ENCODE peak calls at places on chromosome X, in six cellular contexts. S, X, M, L, C and V are unnamed samples. For H3K4me1, the result is how much of the 10 kb centered on the place peaks cover.

GRCh38 chrX:132041016-132041415 is 17.9 kb downstream of the STK26 start:
- DNase-seq in S (no peak), M (no peak), C (no peak), L (no peak), X (no peak), V (no peak)

GRCh38 chrX:111914398-111915092 is 38.6 kb downstream of the TRPC5OS start:
- DNase-seq in M (no peak), L (no peak), X (no peak), S (peak), C (no peak), V (no peak)

GRCh38 chrX:68079961-68080360 is 353.3 kb downstream of the OPHN1 start:
- DNase-seq in L (no peak), C (no peak), X (no peak), M (no peak), S (no peak), V (no peak)

GRCh38 chrX:19625612-19626011 is 110.3 kb upstream of the MAP3K15 start:
- DNase-seq in X (no peak), M (no peak), C (no peak), S (no peak), L (no peak), V (no peak)

GRCh38 chrX:103329991-103330390 is at the start of gene TCEAL7:
- DNase-seq in S (no peak), M (peak), L (no peak), C (no peak), X (peak), V (no peak)

GRCh38 chrX:110258552-110258951 is 59.3 kb downstream of the AMMECR1 start:
- DNase-seq in M (no peak), L (no peak), X (no peak), C (no peak), S (no peak), V (no peak)

GRCh38 chrX:110317079-110317819 is 636 bp downstream of the AMMECR1 start:
- DNase-seq in M (peak), C (peak), L (peak), X (peak), S (peak), V (peak)

GRCh38 chrX:71870337-71871098 is 40.1 kb upstream of the NHSL2 start:
- DNase-seq in X (peak), M (no peak), L (no peak), C (no peak), S (peak), V (no peak)

GRCh38 chrX:48616575-48616974 is 19.3 kb downstream of the WDR13 start:
- DNase-seq in M (no peak), S (no peak), L (no peak), X (no peak), C (no peak), V (no peak)

GRCh38 chrX:100449696-100450606 is 39.9 kb upstream of the PCDH19 start:
- DNase-seq in L (peak), X (no peak), S (no peak), M (no peak), C (peak), V (no peak)

GRCh38 chrX:19064175-19064574 is 58.1 kb downstream of the ADGRG2 start:
- DNase-seq in X (no peak), S (peak), M (no peak), L (no peak), C (no peak), V (no peak)

GRCh38 chrX:11244641-11245040 is 48.6 kb upstream of the AMELX start:
- DNase-seq in X (no peak), M (no peak), L (no peak), C (no peak), S (no peak), V (no peak)

GRCh38 chrX:125444659-125445058 is 125.0 kb downstream of the TEX13C start:
- DNase-seq in L (no peak), S (no peak), M (no peak), C (no peak), X (no peak), V (no peak)

GRCh38 chrX:42886519-42886918 is 108.6 kb upstream of the PPP1R2C start:
- DNase-seq in S (no peak), X (no peak), M (no peak), C (no peak), L (no peak), V (no peak)

GRCh38 chrX:20456971-20457370 is 190.3 kb upstream of the RPS6KA3 start:
- DNase-seq in S (no peak), M (no peak), X (no peak), C (no peak), L (no peak), V (no peak)

GRCh38 chrX:1451251-1451675 is 1.4 kb downstream of the ASMTL start:
- DNase-seq in M (peak), C (no peak), X (no peak), L (no peak), S (no peak), V (no peak)

GRCh38 chrX:152813211-152813610 is 17.3 kb downstream of the CETN2 start:
- DNase-seq in S (no peak), L (no peak), X (no peak), C (no peak), M (no peak), V (no peak)

GRCh38 chrX:137550561-137551305 is 15.2 kb upstream of the ZIC3 start:
- DNase-seq in L (no peak), X (no peak), M (no peak), C (no peak), S (peak), V (no peak)

GRCh38 chrX:23784487-23785301 is 1.7 kb downstream of the SAT1 start:
- DNase-seq in C (no peak), S (no peak), X (no peak), M (no peak), L (no peak), V (no peak)

GRCh38 chrX:13078739-13079444 is 34.5 kb upstream of the FAM9C start:
- DNase-seq in S (no peak), C (no peak), L (peak), M (peak), X (peak), V (no peak)

GRCh38 chrX:11435568-11435967 is 142.4 kb downstream of the AMELX start:
- DNase-seq in C (no peak), S (no peak), X (no peak), L (no peak), M (no peak), V (no peak)

GRCh38 chrX:118847676-118848075 is 24.1 kb downstream of the ZCCHC12 start:
- DNase-seq in M (no peak), C (no peak), X (no peak), S (peak), L (no peak), V (no peak)

GRCh38 chrX:118698516-118699247 is 28.7 kb upstream of the IL13RA1 start:
- DNase-seq in S (no peak), L (no peak), C (no peak), X (no peak), M (no peak), V (no peak)

GRCh38 chrX:100654256-100654655 is 10.3 kb downstream of the SRPX2 start:
- DNase-seq in S (peak), C (no peak), X (peak), L (no peak), M (no peak), V (no peak)

GRCh38 chrX:275967-276587 is 5.1 kb upstream of the PLCXD1 start:
- DNase-seq in X (peak), S (peak), C (peak), M (peak), L (peak), V (peak)

GRCh38 chrX:72048515-72049455 is 82.9 kb downstream of the RTL5 start:
- DNase-seq in M (peak), L (no peak), S (peak), C (no peak), X (no peak), V (no peak)

GRCh38 chrX:103831803-103832544 is at the start of gene RAB9B:
- DNase-seq in C (peak), L (peak), X (peak), M (peak), S (peak), V (peak)

GRCh38 chrX:46628406-46629371 is 55.1 kb downstream of the CHST7 start:
- DNase-seq in S (no peak), X (peak), M (peak), L (peak), C (no peak), V (peak)

GRCh38 chrX:27598312-27598711 is 8.2 kb downstream of the DCAF8L2 start:
- DNase-seq in X (peak), S (no peak), M (no peak), C (no peak), L (no peak), V (no peak)

GRCh38 chrX:102339312-102340298 is 92.6 kb downstream of the NXF2 start:
- DNase-seq in C (peak), S (peak), L (no peak), M (no peak), X (no peak), V (no peak)

GRCh38 chrX:139903229-139903628 is 29.6 kb downstream of the ATP11C start:
- DNase-seq in S (no peak), M (no peak), L (no peak), C (no peak), X (no peak), V (no peak)

GRCh38 chrX:149513713-149514427 is 8.8 kb upstream of the IDS start:
- DNase-seq in S (no peak), C (no peak), L (no peak), M (no peak), X (no peak), V (no peak)

GRCh38 chrX:2705036-2705435 is 13.9 kb downstream of the CD99 start:
- DNase-seq in C (no peak), X (peak), M (no peak), L (no peak), S (no peak), V (no peak)
- H3K4me1 ChIP-seq in C (half or more), X (half or more), M (under half), L (half or more), S (half or more), V (half or more)

DNA sequence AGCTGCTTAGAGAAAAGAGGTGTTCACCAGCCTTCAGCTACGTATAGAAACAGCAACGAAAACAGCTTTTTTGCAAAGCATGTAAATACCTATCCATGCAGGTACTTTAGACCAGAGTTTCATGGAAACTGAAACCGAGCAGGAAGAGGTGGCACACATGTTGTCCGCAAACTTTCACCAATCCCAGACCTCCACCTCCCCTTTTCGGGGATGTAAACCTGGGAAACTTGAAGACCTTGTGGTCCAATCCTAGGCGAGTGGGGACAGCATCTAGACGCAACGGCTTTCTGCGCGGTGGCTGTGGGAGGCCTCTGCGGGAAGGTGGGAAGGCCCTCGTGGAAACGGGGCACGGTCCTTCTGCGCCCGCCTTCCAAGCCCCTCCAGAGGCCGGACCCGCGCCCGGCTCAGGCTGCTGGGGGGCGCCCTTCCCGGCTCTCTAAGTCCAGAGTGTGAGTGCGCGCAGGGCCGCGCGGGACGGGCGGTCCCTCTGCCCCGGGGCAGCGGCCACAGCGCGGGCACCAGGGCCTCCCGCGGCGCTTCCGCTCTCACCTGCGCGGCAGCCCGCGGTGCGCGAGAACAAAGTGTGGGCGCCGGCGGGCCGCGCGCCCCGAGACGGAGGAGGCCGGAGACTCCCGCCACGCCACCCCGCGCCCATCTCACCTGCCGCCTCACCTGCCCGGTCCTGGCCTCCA is 831 bp upstream of the SHROOM2 start:
- DNase-seq in X (no peak), M (no peak), L (no peak), C (no peak), S (no peak), V (no peak)
- H3K4me3 ChIP-seq in X (peak), M (peak), L (peak), C (no peak), S (peak), V (peak)

DNA sequence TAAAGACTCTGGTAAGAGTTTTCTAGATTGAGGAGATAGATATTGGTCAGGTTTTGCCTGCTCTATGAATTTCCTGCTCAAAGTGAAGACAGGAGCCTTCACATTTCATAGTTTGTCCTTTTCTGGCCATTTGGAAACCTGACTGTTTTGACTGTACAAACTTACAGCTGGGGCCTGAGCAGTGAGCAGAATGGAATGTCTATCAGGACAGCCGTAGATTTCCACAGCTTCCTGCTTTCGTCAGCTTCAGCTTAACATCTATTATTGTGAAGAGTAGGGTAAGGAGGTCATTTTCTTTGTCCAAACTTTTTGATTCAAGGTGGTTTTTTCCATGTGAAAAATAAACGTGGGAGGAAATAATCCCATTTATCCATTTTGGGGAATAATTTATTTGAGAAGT is 124.3 kb upstream of the DIPK2B start:
- DNase-seq in L (no peak), X (no peak), S (no peak), M (no peak), C (no peak), V (no peak)
- TF ChIP-seq CTCF in L (no peak), X (no peak), S (no peak), M (no peak), C (no peak), V (no peak)

DNA sequence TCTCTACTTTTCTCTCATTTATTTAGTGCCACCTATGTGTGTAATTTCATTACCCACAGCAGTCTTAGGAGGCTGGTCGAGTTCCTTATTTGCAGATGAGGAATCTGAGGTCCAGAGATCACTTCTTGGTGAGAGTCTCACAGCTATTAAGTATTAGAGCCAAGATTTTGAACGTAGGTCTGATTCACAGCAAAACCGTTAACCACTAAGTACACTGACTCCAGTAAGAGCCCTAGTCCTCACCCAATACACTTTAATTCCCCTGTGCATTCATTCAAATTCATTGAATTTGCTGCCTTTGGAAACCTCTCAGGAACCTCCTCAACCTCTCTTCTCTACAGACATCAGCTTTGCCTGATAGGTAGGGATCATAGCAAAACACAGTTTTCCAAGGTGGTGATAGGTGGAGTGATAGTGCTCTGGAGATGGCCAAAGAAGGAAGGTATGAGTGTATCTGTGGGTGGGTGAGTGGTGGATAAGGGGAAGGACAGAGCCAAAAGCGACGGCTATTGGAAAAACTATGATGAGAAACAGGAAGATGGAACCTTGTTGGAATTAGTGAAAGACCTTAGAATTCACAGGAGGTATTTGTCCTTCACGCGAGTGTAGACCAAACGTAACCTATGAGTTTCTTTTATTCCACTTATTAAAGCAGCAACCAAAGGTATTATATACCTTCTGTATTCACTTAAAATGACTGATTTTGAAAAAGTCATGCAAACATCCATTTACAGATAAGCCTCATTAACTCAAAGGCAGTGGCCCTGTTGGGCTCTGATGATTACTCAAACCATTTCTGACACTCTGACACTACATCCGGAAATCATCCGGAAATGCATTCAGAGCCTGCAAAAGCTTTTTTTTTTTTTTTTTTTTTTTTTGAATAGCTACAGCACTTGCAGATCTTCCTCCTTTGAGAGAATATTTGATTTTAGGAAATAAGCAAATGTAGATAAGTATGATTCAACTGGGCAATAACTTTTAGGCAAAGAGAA is 6.3 kb downstream of the FMR1 start:
- DNase-seq in X (no peak), C (no peak), S (peak), M (no peak), L (no peak), V (no peak)
- H3K4me1 ChIP-seq in X (under half), C (under half), S (under half), M (under half), L (under half), V (under half)

DNA sequence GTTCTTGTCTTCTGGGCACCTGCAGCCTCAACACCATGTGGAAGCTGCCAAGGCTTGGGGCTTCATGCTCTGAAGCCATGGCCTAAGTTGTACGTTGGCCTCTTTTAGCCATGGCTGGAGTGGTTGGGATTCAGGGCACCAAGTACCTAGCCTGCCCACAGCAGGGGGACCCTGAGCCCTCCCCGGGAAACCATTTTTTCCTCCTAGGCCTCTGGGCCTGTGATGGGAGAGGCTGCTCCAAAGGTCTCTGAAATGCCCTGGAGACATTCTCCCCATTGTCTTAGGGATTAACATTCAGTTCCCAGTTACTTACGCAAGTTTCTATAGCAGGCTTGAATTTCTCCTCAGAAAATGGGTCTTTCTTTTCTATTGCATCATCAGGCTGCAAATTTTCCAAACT is 269.3 kb downstream of the NAP1L3 start:
- DNase-seq in C (no peak), X (no peak), M (no peak), L (no peak), S (no peak), V (no peak)
- H3K4me3 ChIP-seq in C (no peak), X (no peak), M (no peak), L (no peak), S (no peak), V (no peak)

DNA sequence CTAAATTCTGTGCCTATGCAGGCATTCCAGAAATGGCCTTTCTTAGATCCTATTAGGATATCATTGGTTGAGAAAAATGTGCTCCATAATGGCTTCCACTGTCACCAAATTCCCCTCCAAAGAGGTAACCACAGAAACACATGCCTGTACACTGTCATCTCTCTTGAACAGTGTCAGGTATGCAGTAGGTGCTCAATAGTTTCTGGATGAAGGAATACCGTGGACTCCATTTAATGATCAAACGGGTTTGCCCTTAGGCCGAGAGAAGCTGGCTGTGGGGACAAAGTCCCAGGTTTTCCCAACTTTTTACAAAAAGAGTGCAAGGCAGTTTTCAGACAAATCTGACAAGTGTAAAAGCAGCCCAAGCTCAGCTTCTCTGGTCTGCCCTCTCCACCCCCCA is 16.5 kb upstream of the MTM1 start:
- DNase-seq in L (no peak), C (no peak), X (no peak), S (no peak), M (no peak), V (no peak)
- TF ChIP-seq CTCF in L (no peak), C (no peak), X (no peak), S (no peak), M (no peak), V (no peak)

GRCh38 chrX:107738272-107738671 is 37.3 kb downstream of the TSC22D3 start:
- DNase-seq in X (no peak), C (no peak), S (no peak), M (no peak), L (no peak), V (no peak)

GRCh38 chrX:107738768-107739167 is 36.8 kb downstream of the TSC22D3 start:
- DNase-seq in M (no peak), L (no peak), S (no peak), C (no peak), X (no peak), V (no peak)

GRCh38 chrX:107739541-107739940 is 36.0 kb downstream of the TSC22D3 start:
- DNase-seq in L (no peak), X (no peak), S (no peak), M (no peak), C (no peak), V (no peak)

GRCh38 chrX:107734646-107735045 is 40.9 kb downstream of the TSC22D3 start:
- DNase-seq in X (no peak), M (no peak), S (no peak), C (no peak), L (no peak), V (no peak)

DNA sequence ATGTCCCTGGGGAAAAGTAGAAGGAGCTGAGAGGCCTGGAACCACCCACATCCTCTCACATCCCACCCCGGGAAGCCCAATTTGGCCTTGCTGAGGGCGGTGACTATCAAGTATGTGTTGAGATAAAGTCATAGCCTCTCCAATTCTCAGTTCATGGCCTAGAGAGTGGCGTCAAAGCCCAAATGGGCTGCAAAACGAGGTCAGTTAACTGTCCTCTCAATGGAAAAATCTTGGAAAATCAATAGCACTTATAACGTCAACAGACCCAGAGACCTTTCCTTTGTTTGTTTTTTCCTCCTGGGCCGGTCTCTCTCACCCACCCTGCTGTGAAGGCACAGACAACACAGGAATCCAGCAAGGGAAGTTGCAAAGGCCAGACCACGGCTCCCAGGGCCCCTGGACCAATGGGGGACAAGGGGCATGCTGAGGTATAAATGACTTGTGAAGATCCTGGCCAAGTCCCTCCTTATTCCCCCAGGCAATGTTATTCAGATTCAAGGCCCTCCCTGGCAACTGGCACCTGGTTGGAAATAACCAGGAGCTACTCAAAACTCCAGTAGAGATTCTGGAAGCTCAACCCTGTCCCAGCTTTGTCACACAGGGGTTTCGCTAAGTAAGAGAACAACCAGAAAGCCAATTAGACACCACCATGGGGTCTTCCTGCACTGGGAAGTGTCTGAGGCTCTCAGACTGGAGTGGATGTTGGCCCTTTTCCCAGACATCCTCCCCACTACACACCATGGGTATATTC is 38.6 kb downstream of the TSC22D3 start:
- DNase-seq in M (peak), S (peak), C (no peak), L (no peak), X (no peak), V (no peak)
- H3K4me1 ChIP-seq in M (under half), S (under half), C (under half), L (under half), X (under half), V (under half)